ENCODE peak calls at places on chromosomes 5 and 9, in six cellular contexts. A is BJ, H is BE2C, C is GM06990, U is mucosa of descending colon, V is tibial artery. E is an unnamed sample.
A peak's percentile ranks its signal among the peaks of the same experiment; 100 is the strongest.

GRCh38 chr9:22992781-22993180 is 546.2 kb downstream of the DMRTA1 start:
- DNase-seq in A (no peak), H (no peak), C (no peak), U (no peak), V (no peak), E (no peak)

GRCh38 chr5:126477681-126478117 is 54.5 kb downstream of the GRAMD2B start:
- DNase-seq in A (no peak), H (no peak), C (no peak), U (no peak), V (no peak), E (no peak)

GRCh38 chr9:135339378-135339973 is 140.1 kb upstream of the PPP1R26 start:
- DNase-seq in A (no peak), H (peak; percentile 5), C (no peak), U (no peak), V (no peak), E (no peak)

GRCh38 chr5:14830210-14831005 is 41.2 kb downstream of the ANKH start:
- DNase-seq in A (no peak), H (no peak), C (no peak), U (no peak), V (peak; percentile 77), E (no peak)

GRCh38 chr9:128142596-128142995 is 6.7 kb upstream of the LCN2 start:
- DNase-seq in A (no peak), H (no peak), C (no peak), U (no peak), V (no peak), E (no peak)

GRCh38 chr9:122130837-122131236 is 28.7 kb downstream of the NDUFA8 start:
- DNase-seq in A (no peak), H (no peak), C (no peak), U (no peak), V (no peak), E (no peak)

GRCh38 chr9:112762726-112763518 is 12.4 kb downstream of the SNX30 start:
- DNase-seq in A (no peak), H (no peak), C (no peak), U (no peak), V (no peak), E (no peak)

GRCh38 chr9:19551124-19551929 is 142.5 kb downstream of the ACER2 start:
- DNase-seq in A (no peak), H (no peak), C (no peak), U (no peak), V (no peak), E (no peak)

GRCh38 chr9:137542486-137542885 is 7.7 kb downstream of the PNPLA7 start:
- DNase-seq in A (no peak), H (no peak), C (no peak), U (no peak), V (no peak), E (no peak)

GRCh38 chr5:138463335-138464017 is 1.8 kb upstream of the EGR1 start:
- DNase-seq in A (no peak), H (no peak), C (no peak), U (peak; percentile 54), V (no peak), E (no peak)

GRCh38 chr5:158553946-158554336 is 545.8 kb downstream of the EBF1 start:
- DNase-seq in A (no peak), H (no peak), C (no peak), U (no peak), V (no peak), E (no peak)

GRCh38 chr5:55316842-55317241 is 9.1 kb downstream of the MTREX start:
- DNase-seq in A (no peak), H (no peak), C (no peak), U (no peak), V (no peak), E (no peak)

GRCh38 chr9:136058152-136058483 is 37.0 kb downstream of the NACC2 start:
- DNase-seq in A (no peak), H (peak; percentile 6), C (no peak), U (no peak), V (no peak), E (no peak)

GRCh38 chr5:179311581-179311980 is 33.7 kb downstream of the ADAMTS2 start:
- DNase-seq in A (no peak), H (no peak), C (no peak), U (no peak), V (peak; percentile 42), E (no peak)

GRCh38 chr5:31096238-31096865 is 97.1 kb upstream of the CDH6 start:
- DNase-seq in A (peak; percentile 30), H (no peak), C (no peak), U (peak; percentile 1), V (no peak), E (no peak)

GRCh38 chr9:32566770-32567169 is 6.2 kb downstream of the NDUFB6 start:
- DNase-seq in A (no peak), H (no peak), C (no peak), U (no peak), V (no peak), E (no peak)

GRCh38 chr9:134386951-134387831 is 60.9 kb downstream of the RXRA start:
- DNase-seq in A (no peak), H (no peak), C (no peak), U (no peak), V (peak; percentile 86), E (no peak)

GRCh38 chr9:132588501-132589147 is 6.2 kb downstream of the BARHL1 start:
- DNase-seq in A (no peak), H (no peak), C (no peak), U (no peak), V (no peak), E (no peak)

GRCh38 chr9:126658964-126659555 is 45.3 kb downstream of the LMX1B start:
- DNase-seq in A (no peak), H (no peak), C (no peak), U (no peak), V (no peak), E (no peak)

GRCh38 chr5:126182901-126183695 is 240.1 kb upstream of the GRAMD2B start:
- DNase-seq in A (no peak), H (no peak), C (no peak), U (no peak), V (peak; percentile 65), E (peak; percentile 20)

GRCh38 chr5:89083791-89084190 is 200.8 kb upstream of the MEF2C start:
- DNase-seq in A (peak; percentile 94), H (no peak), C (no peak), U (no peak), V (no peak), E (no peak)
- H3K4me3 ChIP-seq in A (no peak overlapping the region), H (no peak overlapping the region), C (no peak overlapping the region), U (no peak overlapping the region), V (no peak overlapping the region), E (no peak overlapping the region)

GRCh38 chr9:114382951-114383865 is 4.6 kb downstream of the AKNA start:
- DNase-seq in A (no peak), H (no peak), C (peak; percentile 68), U (no peak), V (peak; percentile 92), E (no peak)
- H3K4me3 ChIP-seq in A (no peak overlapping the region), H (no peak overlapping the region), C (peak overlapping the region; percentile 60), U (no peak overlapping the region), V (peak overlapping the region; percentile 19), E (peak overlapping the region; percentile 26)

GRCh38 chr5:2738700-2739359 is 12.6 kb downstream of the IRX2 start:
- DNase-seq in A (no peak), H (no peak), C (no peak), U (no peak), V (peak; percentile 56), E (no peak)

GRCh38 chr5:2740849-2741555 is 10.5 kb downstream of the IRX2 start:
- DNase-seq in A (no peak), H (no peak), C (no peak), U (no peak), V (peak; percentile 53), E (no peak)

GRCh38 chr5:2740051-2740848 is 11.2 kb downstream of the IRX2 start:
- DNase-seq in A (no peak), H (no peak), C (no peak), U (no peak), V (peak; percentile 44), E (no peak)

GRCh38 chr5:2738156-2738699 is 13.2 kb downstream of the IRX2 start:
- DNase-seq in A (no peak), H (no peak), C (no peak), U (no peak), V (no peak), E (no peak)

GRCh38 chr5:2739360-2740050 is 12.0 kb downstream of the IRX2 start:
- DNase-seq in A (no peak), H (no peak), C (no peak), U (no peak), V (peak; percentile 60), E (no peak)
- H3K4me3 ChIP-seq in A (peak overlapping the region; percentile 61), H (no peak overlapping the region), C (no peak overlapping the region), U (no peak overlapping the region), V (peak overlapping the region; percentile 45), E (peak overlapping the region; percentile 64)

GRCh38 chr5:38797838-38798237 is 48.0 kb upstream of the OSMR start:
- DNase-seq in A (no peak), H (no peak), C (no peak), U (no peak), V (no peak), E (no peak)
- H3K4me3 ChIP-seq in A (no peak overlapping the region), H (no peak overlapping the region), C (no peak overlapping the region), U (no peak overlapping the region), V (no peak overlapping the region), E (no peak overlapping the region)

GRCh38 chr5:94362857-94363256 is 255.5 kb downstream of the KIAA0825 start:
- DNase-seq in A (no peak), H (no peak), C (no peak), U (no peak), V (no peak), E (no peak)
- H3K4me3 ChIP-seq in A (no peak overlapping the region), H (no peak overlapping the region), C (no peak overlapping the region), U (no peak overlapping the region), V (no peak overlapping the region), E (no peak overlapping the region)

E was measured in left ventricle myocardium inferior.